ENCODE peak calls at places on chromosomes 7 and 10, in nine cellular contexts. N, D, Y, V, Z, C, G, K and H are unnamed samples.

GRCh38 chr7:134441264-134441663 is 17.6 kb downstream of the AKR1B1 start:
- DNase-seq in K (no peak), G (no peak), V (no peak), Z (no peak), D (no peak), C (no peak), N (no peak), Y (no peak), H (no peak)

GRCh38 chr7:158067931-158068482 is 519.6 kb downstream of the PTPRN2 start:
- DNase-seq in Z (no peak), C (no peak), G (no peak), Y (no peak), N (no peak), K (no peak), V (no peak), D (no peak), H (no peak)

GRCh38 chr10:96671207-96671890 is 49.0 kb downstream of the PIK3AP1 start:
- DNase-seq in Y (no peak), V (no peak), D (no peak), K (no peak), C (no peak), G (no peak), N (no peak), Z (no peak), H (no peak)

GRCh38 chr10:5840314-5841307 is 27.4 kb upstream of the GDI2 start:
- DNase-seq in V (peak; percentile 66), Z (no peak), K (no peak), Y (peak; percentile 79), G (no peak), C (no peak), N (peak; percentile 18), D (peak; percentile 59), H (peak; percentile 65)

GRCh38 chr7:151135866-151136514 is 31.5 kb downstream of the GBX1 start:
- DNase-seq in C (no peak), K (no peak), Z (no peak), D (no peak), V (no peak), Y (no peak), N (no peak), G (no peak), H (no peak)

GRCh38 chr10:14439451-14440259 is 108.9 kb upstream of the FRMD4A start:
- DNase-seq in Z (no peak), C (no peak), G (no peak), V (no peak), D (no peak), K (no peak), N (no peak), Y (no peak), H (no peak)

GRCh38 chr7:68146970-68147369 is 1150.3 kb downstream of the TYW1 start:
- DNase-seq in G (no peak), D (no peak), Y (no peak), V (no peak), Z (no peak), C (no peak), K (no peak), N (no peak), H (no peak)

GRCh38 chr10:24556746-24557742 is 166.6 kb downstream of the ARHGAP21 start:
- DNase-seq in V (peak; percentile 9), Y (peak; percentile 81), Z (peak; percentile 46), C (peak; percentile 59), N (peak; percentile 14), G (peak; percentile 3), D (no peak), K (no peak), H (no peak)

GRCh38 chr7:66558201-66558641 is 70.5 kb upstream of the KCTD7 start:
- DNase-seq in V (no peak), D (no peak), C (no peak), N (no peak), Z (no peak), G (no peak), K (no peak), Y (no peak), H (no peak)

GRCh38 chr7:96179341-96179740 is 142.6 kb downstream of the SLC25A13 start:
- DNase-seq in G (no peak), K (no peak), D (no peak), Z (no peak), Y (no peak), V (no peak), C (no peak), N (no peak), H (no peak)

GRCh38 chr7:92626281-92626846 is 36.2 kb upstream of the FAM133B start:
- DNase-seq in Y (no peak), N (no peak), V (no peak), C (no peak), G (no peak), Z (no peak), K (no peak), D (no peak), H (no peak)

GRCh38 chr10:88670497-88670896 is 6.3 kb downstream of the LIPF start:
- DNase-seq in C (no peak), G (no peak), Y (peak; percentile 4), N (no peak), D (no peak), Z (no peak), V (no peak), K (no peak), H (no peak)

GRCh38 chr10:115171392-115171960 is 78.3 kb downstream of the ATRNL1 start:
- DNase-seq in Z (peak; percentile 0), C (no peak), K (no peak), N (no peak), Y (peak; percentile 24), V (no peak), G (no peak), D (no peak), H (no peak)

GRCh38 chr10:101118031-101118430 is 13.1 kb upstream of the TLX1 start:
- DNase-seq in Y (no peak), K (no peak), G (no peak), Z (no peak), D (no peak), N (no peak), C (no peak), V (no peak), H (no peak)

GRCh38 chr10:79498431-79498830 is 13.9 kb upstream of the EIF5AL1 start:
- DNase-seq in K (no peak), Y (no peak), D (no peak), G (no peak), C (no peak), N (no peak), Z (no peak), V (no peak), H (no peak)

GRCh38 chr10:27678166-27678565 is 67.5 kb downstream of the MKX start:
- DNase-seq in Z (no peak), V (no peak), K (no peak), Y (no peak), D (no peak), G (no peak), C (no peak), N (no peak), H (no peak)

GRCh38 chr7:145360511-145361100 is 524.8 kb upstream of the TPK1 start:
- DNase-seq in V (no peak), K (no peak), Y (no peak), Z (no peak), C (no peak), D (no peak), N (no peak), G (no peak), H (no peak)

GRCh38 chr7:40544932-40545331 is 410.1 kb downstream of the SUGCT start:
- DNase-seq in Z (no peak), V (no peak), G (no peak), C (no peak), N (no peak), K (no peak), Y (no peak), D (no peak), H (no peak)

GRCh38 chr10:31526681-31527080 is 207.7 kb downstream of the ZEB1 start:
- DNase-seq in Y (no peak), K (no peak), D (no peak), V (no peak), Z (no peak), N (no peak), C (no peak), G (no peak), H (no peak)

GRCh38 chr10:86400705-86401587 is 34.4 kb upstream of the GRID1 start:
- DNase-seq in Y (peak; percentile 74), N (peak; percentile 70), K (peak; percentile 82), C (no peak), Z (peak; percentile 8), V (peak; percentile 73), D (peak; percentile 49), G (peak; percentile 76), H (no peak)

GRCh38 chr7:5295039-5296014 is 12.6 kb downstream of the SLC29A4 start:
- DNase-seq in C (no peak), Z (no peak), N (no peak), Y (no peak), V (no peak), K (no peak), D (no peak), G (no peak), H (no peak)

GRCh38 chr7:36021367-36021766 is 131.7 kb upstream of the EEPD1 start:
- DNase-seq in G (no peak), C (no peak), D (no peak), K (no peak), N (no peak), V (no peak), Z (peak; percentile 25), Y (no peak), H (no peak)

GRCh38 chr7:1678070-1678543 is 8.0 kb downstream of the ELFN1 start:
- DNase-seq in V (no peak), K (no peak), C (no peak), G (no peak), D (no peak), Y (no peak), N (no peak), Z (no peak), H (no peak)

GRCh38 chr10:132905661-132906060 is 36.7 kb downstream of the CFAP46 start:
- DNase-seq in Y (no peak), C (no peak), Z (no peak), G (no peak), V (no peak), D (peak; percentile 7), K (no peak), N (no peak), H (no peak)

GRCh38 chr10:54477738-54478137 is 323.3 kb downstream of the PCDH15 start:
- DNase-seq in N (no peak), C (no peak), Z (no peak), G (no peak), Y (no peak), D (no peak), K (no peak), V (no peak), H (no peak)

GRCh38 chr10:80177781-80178636 is 27.3 kb downstream of the ANXA11 start:
- DNase-seq in C (no peak), N (no peak), K (no peak), Z (no peak), V (no peak), G (no peak), D (no peak), Y (no peak), H (no peak)

GRCh38 chr10:12056758-12057157 is 12.0 kb upstream of the DHTKD1 start:
- DNase-seq in Z (no peak), N (peak; percentile 81), K (no peak), D (no peak), V (no peak), G (no peak), C (no peak), Y (no peak), H (no peak)

GRCh38 chr10:130398090-130398994 is 262.2 kb downstream of the GLRX3 start:
- DNase-seq in V (no peak), K (no peak), Y (no peak), Z (no peak), G (no peak), C (no peak), D (no peak), N (no peak), H (no peak)

GRCh38 chr10:96280859-96281258 is 9.5 kb upstream of the BLNK start:
- DNase-seq in K (no peak), N (no peak), C (no peak), Y (peak; percentile 22), Z (no peak), G (no peak), V (no peak), D (no peak), H (no peak)

GRCh38 chr10:1171182-1171581 is 115.0 kb downstream of the WDR37 start:
- DNase-seq in Z (no peak), G (no peak), C (no peak), K (no peak), D (no peak), Y (no peak), V (no peak), N (no peak), H (no peak)